ENCODE peak calls at places on chromosome 21, in five cellular contexts. Z is colonic mucosa, Q is upper lobe of left lung, E is choroid plexus epithelial cell, P is lung. H is an unnamed sample.
A peak's percentile ranks its signal among the peaks of the same experiment; 100 is the strongest.

GRCh38 chr21:35273331-35273730 is 224.2 kb upstream of the RUNX1 start:
- DNase-seq in Q (no peak), Z (peak; percentile 77), E (no peak), P (no peak), H (no peak)

GRCh38 chr21:37915516-37915915 is 741 bp downstream of the KCNJ6 start:
- DNase-seq in Z (no peak), E (no peak), P (no peak), Q (peak; percentile 65), H (no peak)

GRCh38 chr21:44751799-44752636 is 40.6 kb upstream of the TSPEAR start:
- DNase-seq in Z (no peak), P (no peak), E (no peak), Q (peak; percentile 68), H (no peak)

GRCh38 chr21:39924577-39925308 is 57.5 kb downstream of the PCP4 start:
- DNase-seq in P (no peak), Z (no peak), Q (no peak), E (no peak), H (no peak)

GRCh38 chr21:36732217-36732616 is 33.3 kb downstream of the SIM2 start:
- DNase-seq in E (no peak), Z (no peak), P (no peak), Q (no peak), H (no peak)

GRCh38 chr21:44496900-44497550 is 41.7 kb downstream of the LRRC3 start:
- DNase-seq in Q (no peak), Z (no peak), P (no peak), E (no peak), H (no peak)

GRCh38 chr21:45097827-45098387 is 23.5 kb downstream of the ADARB1 start:
- DNase-seq in Z (no peak), Q (no peak), E (no peak), P (no peak), H (no peak)

GRCh38 chr21:33441489-33442477 is 38.0 kb downstream of the TMEM50B start:
- DNase-seq in P (peak; percentile 65), Z (peak; percentile 67), Q (no peak), E (peak; percentile 70), H (peak; percentile 77)

GRCh38 chr21:45130324-45130774 is 56.0 kb downstream of the ADARB1 start:
- DNase-seq in P (no peak), Z (no peak), E (peak; percentile 88), Q (no peak), H (no peak)

GRCh38 chr21:41600961-41601572 is 93.1 kb upstream of the TMPRSS2 start:
- DNase-seq in Z (no peak), Q (peak; percentile 46), P (no peak), E (no peak), H (no peak)

GRCh38 chr21:46322351-46323226 is 1.1 kb downstream of the C21orf58 start:
- DNase-seq in Q (peak; percentile 83), P (peak; percentile 31), E (peak; percentile 51), Z (peak; percentile 35), H (no peak)

GRCh38 chr21:40053007-40053406 is 185.8 kb downstream of the PCP4 start:
- DNase-seq in P (no peak), E (no peak), Z (no peak), Q (peak; percentile 61), H (no peak)

GRCh38 chr21:29649370-29649963 is 290.3 kb downstream of the GRIK1 start:
- DNase-seq in Q (no peak), E (no peak), P (no peak), Z (no peak), H (no peak)

DNA sequence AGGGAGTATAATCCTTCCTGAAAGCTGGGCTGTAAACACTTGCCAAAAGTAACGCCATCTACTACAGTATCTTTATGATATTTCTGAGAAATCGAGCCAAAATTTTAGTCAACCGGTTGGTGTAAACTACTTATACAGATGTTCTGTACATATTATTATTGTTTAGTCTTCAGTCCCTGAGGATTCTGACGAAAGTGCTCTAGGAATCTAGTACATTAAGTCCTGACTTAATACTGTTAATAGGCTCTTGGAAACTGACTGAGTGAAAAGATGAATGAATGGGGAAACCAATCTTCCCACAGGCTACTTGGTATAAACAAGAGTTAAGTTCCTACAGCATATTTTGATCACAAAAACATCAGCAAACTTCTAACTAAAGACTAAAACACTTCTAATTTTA is 274.3 kb downstream of the USP25 start:
- DNase-seq in P (no peak), E (peak; percentile 37), Q (no peak), Z (no peak), H (no peak)
- H3K4me3 ChIP-seq in P (no peak overlapping the region), E (no peak overlapping the region), Q (no peak overlapping the region), Z (no peak overlapping the region), H (no peak overlapping the region)

GRCh38 chr21:15026370-15026769 is 38.4 kb downstream of the NRIP1 start:
- DNase-seq in P (no peak), Z (no peak), E (no peak), Q (no peak), H (no peak)

GRCh38 chr21:15020797-15021196 is 44.0 kb downstream of the NRIP1 start:
- DNase-seq in Q (no peak), E (no peak), Z (no peak), P (no peak), H (no peak)

GRCh38 chr21:15023782-15024181 is 41.0 kb downstream of the NRIP1 start:
- DNase-seq in Q (no peak), E (peak; percentile 47), Z (no peak), P (no peak), H (no peak)

GRCh38 chr21:15027056-15027455 is 37.7 kb downstream of the NRIP1 start:
- DNase-seq in E (no peak), P (no peak), Z (no peak), Q (no peak), H (no peak)

DNA sequence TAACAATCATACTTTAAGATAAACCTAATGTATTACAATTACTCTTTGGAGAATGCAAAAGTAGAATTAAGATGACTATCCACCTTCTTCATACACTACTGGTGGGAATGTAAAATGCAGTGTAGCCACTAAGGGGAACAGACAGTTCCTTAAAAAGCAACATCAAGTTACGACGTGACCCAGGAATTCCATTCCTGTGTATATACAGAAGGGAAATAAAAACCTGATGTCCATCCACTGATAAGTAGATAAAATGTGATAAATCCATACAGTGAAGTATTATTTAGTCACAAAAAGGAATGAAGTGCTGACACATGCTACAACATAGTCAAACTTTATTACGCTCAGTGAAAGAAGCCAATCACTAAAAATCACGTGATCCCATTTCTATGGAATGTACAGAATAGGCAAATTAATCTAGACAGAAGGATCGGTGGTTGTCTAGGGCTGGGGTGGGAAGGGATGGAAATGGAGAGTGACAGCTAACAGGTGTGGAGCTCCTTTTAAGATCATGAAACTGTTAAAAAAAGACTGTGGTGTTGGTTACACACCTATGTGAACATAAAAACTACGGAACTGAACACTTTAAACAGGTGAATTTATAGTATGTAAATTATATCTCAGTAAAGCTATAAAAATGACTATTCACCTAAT is 42.1 kb downstream of the NRIP1 start:
- DNase-seq in P (no peak), Q (no peak), Z (no peak), E (no peak), H (no peak)
- TF ChIP-seq CTCF in P (no peak), Q (no peak), Z (no peak), E (no peak), H (no peak)

GRCh38 chr21:28228624-28228995 is 764.1 kb downstream of the LTN1 start:
- DNase-seq in P (no peak), Z (no peak), Q (no peak), E (no peak), H (no peak)

GRCh38 chr21:28229811-28230210 is 762.9 kb downstream of the LTN1 start:
- DNase-seq in E (peak; percentile 80), Q (no peak), Z (no peak), P (no peak), H (no peak)

GRCh38 chr21:28227881-28228623 is 764.6 kb downstream of the LTN1 start:
- DNase-seq in E (peak; percentile 59), P (no peak), Z (no peak), Q (no peak), H (no peak)

GRCh38 chr21:28224191-28224755 is 768.4 kb downstream of the LTN1 start:
- DNase-seq in P (no peak), E (no peak), Q (no peak), Z (no peak), H (no peak)

GRCh38 chr21:28226563-28226962 is 766.1 kb downstream of the LTN1 start:
- DNase-seq in E (no peak), Z (no peak), P (no peak), Q (no peak), H (no peak)
- H3K4me3 ChIP-seq in E (no peak overlapping the region), Z (no peak overlapping the region), P (no peak overlapping the region), Q (no peak overlapping the region), H (no peak overlapping the region)

GRCh38 chr21:27425172-27425571 is 458.3 kb upstream of the ADAMTS5 start:
- DNase-seq in Q (no peak), P (no peak), E (peak; percentile 43), Z (no peak), H (no peak)
- TF ChIP-seq CTCF in Q (no peak), P (no peak), E (peak; percentile 32), Z (no peak), H (peak; percentile 43)